ENCODE peak calls at places on chromosomes 5 and 9, in four cellular contexts. D is AG09319, A is sigmoid colon, R is right cardiac atrium. Q is an unnamed sample.

GRCh38 chr9:109440117-109440515 is 58.0 kb downstream of the PTPN3 start:
- DNase-seq in R (no peak), D (no peak), A (no peak), Q (no peak)

GRCh38 chr9:14517154-14517906 is 175.9 kb downstream of the ZDHHC21 start:
- DNase-seq in R (no peak), D (no peak), A (no peak), Q (no peak)

GRCh38 chr9:15617782-15618181 is 64.9 kb downstream of the CCDC171 start:
- DNase-seq in D (no peak), A (no peak), R (no peak), Q (no peak)

GRCh38 chr9:33750839-33751339 is 44.5 kb upstream of the PRSS3 start:
- DNase-seq in R (no peak), A (no peak), D (no peak), Q (no peak)

GRCh38 chr5:93192107-93192506 is 388.9 kb downstream of the NR2F1-AS1 start:
- DNase-seq in A (no peak), R (no peak), D (peak; percentile 72), Q (peak; percentile 78)

GRCh38 chr5:126422994-126423788 is at the start of gene GRAMD2B:
- DNase-seq in D (peak; percentile 81), R (peak; percentile 89), A (peak; percentile 94), Q (peak; percentile 47)

GRCh38 chr9:77661696-77662095 is 13.6 kb upstream of the GNA14 start:
- DNase-seq in A (no peak), R (no peak), D (no peak), Q (no peak)

GRCh38 chr9:8437878-8438277 is 638.3 kb upstream of the DMAC1 start:
- DNase-seq in D (no peak), R (no peak), A (no peak), Q (no peak)

GRCh38 chr9:95425910-95426551 is 90.7 kb downstream of the PTCH1 start:
- DNase-seq in R (no peak), D (no peak), A (no peak), Q (no peak)

GRCh38 chr5:61330341-61330878 is 1.6 kb upstream of the ZSWIM6 start:
- DNase-seq in R (peak; percentile 40), D (no peak), A (peak; percentile 75), Q (no peak)